ENCODE peak calls at places on chromosomes 5 and 9, in four cellular contexts. K is HuH-7, A is MCF 10A, E is hepatic stellate cell. T is an unnamed sample.

GRCh38 chr9:137031904-137032639 is at the start of gene FUT7:
- DNase-seq in E (no peak), A (no peak), K (no peak), T (no peak)

GRCh38 chr5:1746371-1747078 is 53.1 kb downstream of the MRPL36 start:
- DNase-seq in E (no peak), A (no peak), K (no peak), T (peak)

GRCh38 chr5:173881811-173882575 is 6.2 kb upstream of the CPEB4 start:
- DNase-seq in A (peak), E (no peak), K (no peak), T (no peak)

GRCh38 chr5:103624035-103624461 is 61.5 kb upstream of the NUDT12 start:
- DNase-seq in K (no peak), E (no peak), A (peak), T (peak)

GRCh38 chr5:50969207-50970145 is 303.0 kb downstream of the PARP8 start:
- DNase-seq in K (no peak), A (no peak), E (no peak), T (peak)

GRCh38 chr5:166286832-166287231 is 2004.6 kb upstream of the WWC1 start:
- DNase-seq in E (no peak), A (no peak), K (no peak), T (no peak)

GRCh38 chr9:38263534-38263933 is 129.0 kb upstream of the ALDH1B1 start:
- DNase-seq in E (no peak), K (no peak), A (peak), T (peak)

GRCh38 chr9:17398351-17398750 is 180.5 kb upstream of the SH3GL2 start:
- DNase-seq in A (no peak), K (no peak), E (no peak), T (no peak)

GRCh38 chr5:120304653-120305052 is 159.4 kb upstream of the PRR16 start:
- DNase-seq in A (peak), K (no peak), E (no peak), T (no peak)

GRCh38 chr9:1708215-1708614 is 306.9 kb upstream of the SMARCA2 start:
- DNase-seq in E (no peak), K (no peak), A (no peak), T (no peak)

GRCh38 chr5:139676951-139677367 is 28.8 kb downstream of the CXXC5 start:
- DNase-seq in A (no peak), K (no peak), E (no peak), T (no peak)

GRCh38 chr5:171405615-171406014 is 13.8 kb upstream of the FGF18 start:
- DNase-seq in A (no peak), E (no peak), K (no peak), T (peak)

GRCh38 chr5:134550271-134551214 is 25.1 kb downstream of the JADE2 start:
- DNase-seq in A (no peak), K (peak), E (no peak), T (no peak)

GRCh38 chr5:88882321-88883038 is 504 bp downstream of the MEF2C start:
- DNase-seq in K (no peak), A (no peak), E (no peak), T (peak)

GRCh38 chr5:37873988-37874387 is 34.1 kb upstream of the GDNF start:
- DNase-seq in A (no peak), K (no peak), E (no peak), T (no peak)

GRCh38 chr9:72038890-72039410 is 21.5 kb downstream of the C9orf57 start:
- DNase-seq in K (peak), A (peak), E (peak), T (peak)

GRCh38 chr9:128438343-128439109 is 17.3 kb upstream of the ODF2 start:
- DNase-seq in E (peak), A (peak), K (peak), T (peak)

GRCh38 chr5:95928724-95929253 is 32.9 kb downstream of the ELL2 start:
- DNase-seq in A (no peak), E (no peak), K (no peak), T (no peak)

GRCh38 chr9:127612993-127613954 is 1.2 kb downstream of the STXBP1 start:
- DNase-seq in A (peak), K (peak), E (peak), T (peak)

GRCh38 chr5:125148706-125149105 is 402.3 kb upstream of the ZNF608 start:
- DNase-seq in K (no peak), E (no peak), A (peak), T (no peak)

GRCh38 chr5:68891718-68892117 is 202.1 kb upstream of the SLC30A5 start:
- DNase-seq in A (no peak), E (no peak), K (no peak), T (no peak)

GRCh38 chr5:17992296-17992695 is 358.0 kb downstream of the TAF11L14 start:
- DNase-seq in E (no peak), K (no peak), A (no peak), T (no peak)

GRCh38 chr5:43336159-43336558 is 22.9 kb upstream of the HMGCS1 start:
- DNase-seq in E (no peak), K (no peak), A (peak), T (peak)

GRCh38 chr9:108057421-108058136 is 568.0 kb upstream of the KLF4 start:
- DNase-seq in A (peak), K (no peak), E (peak), T (peak)

GRCh38 chr9:94945191-94946144 is 219.0 kb downstream of the AOPEP start:
- DNase-seq in A (peak), K (no peak), E (peak), T (peak)

GRCh38 chr5:149157330-149157729 is 16.0 kb downstream of the ABLIM3 start:
- DNase-seq in E (no peak), A (no peak), K (no peak), T (no peak)

GRCh38 chr9:70964861-70965260 is 156.6 kb downstream of the TRPM3 start:
- DNase-seq in E (no peak), A (no peak), K (no peak), T (no peak)

GRCh38 chr9:81823672-81824554 is 104.3 kb upstream of the SPATA31D4 start:
- DNase-seq in E (no peak), A (no peak), K (no peak), T (no peak)

GRCh38 chr9:116048072-116048471 is 105.5 kb upstream of the PAPPA start:
- DNase-seq in A (no peak), E (no peak), K (no peak), T (no peak)

GRCh38 chr5:78640622-78641021 is 8.0 kb downstream of the LHFPL2 start:
- DNase-seq in E (no peak), A (peak), K (no peak), T (peak)

GRCh38 chr5:120457839-120458507 is 6.1 kb upstream of the PRR16 start:
- DNase-seq in K (peak), A (peak), E (peak), T (peak)

GRCh38 chr5:14735944-14736343 is 71.4 kb downstream of the OTULIN start:
- DNase-seq in K (no peak), A (no peak), E (no peak), T (no peak)

GRCh38 chr5:100690036-100690560 is 154.9 kb downstream of the FAM174A start:
- DNase-seq in E (no peak), K (no peak), A (no peak), T (no peak)

GRCh38 chr5:122492675-122493074 is 180.6 kb downstream of the SNCAIP start:
- DNase-seq in K (no peak), E (no peak), A (peak), T (peak)

GRCh38 chr9:72623156-72623555 is 101.7 kb downstream of the TMC1 start:
- DNase-seq in A (peak), E (no peak), K (no peak), T (no peak)

GRCh38 chr9:21789541-21790037 is 12.8 kb upstream of the MTAP start:
- DNase-seq in E (peak), A (no peak), K (no peak), T (peak)

GRCh38 chr5:44884036-44884435 is 75.3 kb downstream of the MRPS30 start:
- DNase-seq in A (no peak), K (no peak), E (no peak), T (no peak)

GRCh38 chr5:72242796-72243475 is 77.1 kb downstream of the MRPS27 start:
- DNase-seq in A (no peak), K (peak), E (no peak), T (no peak)

GRCh38 chr5:1324719-1325190 is 20.1 kb downstream of the CLPTM1L start:
- DNase-seq in E (no peak), A (peak), K (no peak), T (no peak)

T was measured in DMS53.